ENCODE peak calls at places on chromosome 15, in six cellular contexts. S is stomach, K is esophagus squamous epithelium, W is HCT116, E is progenitor cell of endocrine pancreas, F is fibroblast of pulmonary artery. Q is an unnamed sample.

GRCh38 chr15:60316961-60317360 is 80.8 kb downstream of the ANXA2 start:
- DNase-seq in S (no peak), K (no peak), W (no peak), E (no peak), F (no peak), Q (no peak)

GRCh38 chr15:56042523-56042922 is 49.1 kb upstream of the NEDD4 start:
- DNase-seq in S (no peak), K (no peak), W (no peak), E (no peak), F (no peak), Q (no peak)

GRCh38 chr15:93451265-93451664 is 362.3 kb upstream of the RGMA start:
- DNase-seq in S (no peak), K (no peak), W (no peak), E (no peak), F (no peak), Q (no peak)

GRCh38 chr15:81327526-81327925 is 3.6 kb upstream of the STARD5 start:
- DNase-seq in S (no peak), K (no peak), W (no peak), E (no peak), F (peak), Q (no peak)

GRCh38 chr15:73865904-73866303 is 7.5 kb upstream of the TBC1D21 start:
- DNase-seq in S (peak), K (no peak), W (no peak), E (no peak), F (no peak), Q (no peak)

GRCh38 chr15:70466895-70467529 is 296.3 kb downstream of the UACA start:
- DNase-seq in S (peak), K (no peak), W (peak), E (peak), F (peak), Q (no peak)

GRCh38 chr15:70308011-70308761 is 210.5 kb upstream of the TLE3 start:
- DNase-seq in S (no peak), K (no peak), W (peak), E (no peak), F (no peak), Q (no peak)

GRCh38 chr15:58669108-58669507 is 80.4 kb downstream of the ADAM10 start:
- DNase-seq in S (no peak), K (no peak), W (no peak), E (no peak), F (no peak), Q (no peak)

GRCh38 chr15:34737379-34737928 is 17.3 kb downstream of the GJD2 start:
- DNase-seq in S (no peak), K (no peak), W (no peak), E (no peak), F (no peak), Q (no peak)

GRCh38 chr15:57288926-57289650 is 87.2 kb upstream of the CGNL1 start:
- DNase-seq in S (no peak), K (no peak), W (no peak), E (no peak), F (no peak), Q (no peak)

GRCh38 chr15:45644437-45644836 is 9.6 kb downstream of the SQOR start:
- DNase-seq in S (no peak), K (no peak), W (no peak), E (no peak), F (no peak), Q (no peak)

GRCh38 chr15:70034596-70034995 is 63.1 kb downstream of the TLE3 start:
- DNase-seq in S (no peak), K (no peak), W (no peak), E (no peak), F (no peak), Q (no peak)

GRCh38 chr15:25684521-25685215 is 178.5 kb downstream of the ATP10A start:
- DNase-seq in S (no peak), K (no peak), W (no peak), E (no peak), F (peak), Q (no peak)

GRCh38 chr15:52256366-52256765 is 39.2 kb downstream of the MYO5C start:
- DNase-seq in S (peak), K (peak), W (peak), E (peak), F (peak), Q (peak)

GRCh38 chr15:45458746-45459403 is 63.7 kb downstream of the SLC30A4 start:
- DNase-seq in S (peak), K (no peak), W (no peak), E (peak), F (peak), Q (peak)

GRCh38 chr15:93497256-93497655 is 408.2 kb upstream of the RGMA start:
- DNase-seq in S (no peak), K (no peak), W (no peak), E (no peak), F (no peak), Q (no peak)

GRCh38 chr15:73004462-73004861 is 47.8 kb upstream of the NEO1 start:
- DNase-seq in S (no peak), K (no peak), W (no peak), E (no peak), F (no peak), Q (no peak)

GRCh38 chr15:40593588-40594428 is at the start of gene KNL1:
- DNase-seq in S (peak), K (peak), W (peak), E (peak), F (peak), Q (peak)

GRCh38 chr15:40593130-40593529 is 919 bp upstream of the KNL1 start:
- DNase-seq in S (no peak), K (no peak), W (no peak), E (no peak), F (no peak), Q (no peak)

GRCh38 chr15:40595773-40596172 is 1.7 kb downstream of the KNL1 start:
- DNase-seq in S (no peak), K (no peak), W (no peak), E (no peak), F (no peak), Q (no peak)

GRCh38 chr15:40595219-40595618 is 1.2 kb downstream of the KNL1 start:
- DNase-seq in S (no peak), K (no peak), W (no peak), E (no peak), F (no peak), Q (no peak)

GRCh38 chr15:40594429-40594836 is 384 bp downstream of the KNL1 start:
- DNase-seq in S (no peak), K (no peak), W (peak), E (peak), F (peak), Q (no peak)
- TF ChIP-seq CTCF in S (no peak), K (no peak), W (no peak), E (no peak), F (no peak), Q (no peak)

DNA sequence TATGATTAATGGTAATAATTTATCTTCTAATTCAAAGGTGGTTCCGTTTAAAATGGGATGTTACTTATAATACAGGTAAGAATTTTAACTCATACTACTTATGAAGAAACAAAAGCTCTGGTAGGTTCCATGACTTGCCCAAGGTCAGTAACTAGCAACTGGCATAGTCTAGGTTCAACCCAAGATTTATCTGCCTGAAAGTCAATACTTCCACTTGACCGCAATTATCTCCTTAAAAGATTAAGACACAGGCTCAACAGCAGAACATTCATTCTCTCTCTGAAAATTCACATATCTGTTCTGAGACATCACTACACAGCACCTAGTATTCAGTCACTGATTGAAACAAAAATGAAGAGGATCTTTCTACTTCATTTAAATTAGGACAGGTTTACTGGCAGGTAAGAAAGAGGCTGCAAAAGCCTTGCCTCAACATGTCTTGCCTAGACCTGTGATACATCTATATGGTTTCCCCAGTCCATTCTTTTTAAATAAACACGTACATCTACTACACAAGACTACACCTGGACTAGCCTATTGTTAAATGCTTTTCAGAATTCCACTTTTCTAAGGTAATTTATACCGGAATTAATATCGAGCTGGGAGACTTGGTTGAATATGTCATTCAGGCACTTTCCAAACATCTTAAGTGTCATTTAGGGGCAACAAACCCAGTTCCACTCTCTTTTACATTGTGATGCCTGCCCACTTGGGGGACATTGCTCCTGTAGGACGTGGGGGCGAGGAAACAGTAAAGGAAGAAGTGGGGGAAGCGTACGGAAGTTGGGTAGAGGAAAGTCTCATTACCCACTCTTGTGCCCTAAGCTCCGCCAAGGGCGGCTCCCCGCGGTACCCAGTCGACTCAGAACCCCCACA is 1.1 kb downstream of the CSNK1G1 start:
- DNase-seq in S (no peak), K (no peak), W (no peak), E (no peak), F (no peak), Q (no peak)
- TF ChIP-seq CTCF in S (no peak), K (no peak), W (no peak), E (no peak), F (no peak), Q (no peak)

GRCh38 chr15:77030042-77030927 is 35.4 kb downstream of the PSTPIP1 start:
- DNase-seq in S (peak), K (no peak), W (no peak), E (peak), F (no peak), Q (no peak)

GRCh38 chr15:77030928-77031375 is 36.0 kb downstream of the PSTPIP1 start:
- DNase-seq in S (peak), K (no peak), W (no peak), E (peak), F (no peak), Q (no peak)

GRCh38 chr15:77032052-77032646 is 37.2 kb downstream of the PSTPIP1 start:
- DNase-seq in S (peak), K (no peak), W (no peak), E (peak), F (no peak), Q (no peak)

GRCh38 chr15:77032647-77033416 is 37.9 kb downstream of the PSTPIP1 start:
- DNase-seq in S (peak), K (no peak), W (no peak), E (no peak), F (no peak), Q (no peak)

DNA sequence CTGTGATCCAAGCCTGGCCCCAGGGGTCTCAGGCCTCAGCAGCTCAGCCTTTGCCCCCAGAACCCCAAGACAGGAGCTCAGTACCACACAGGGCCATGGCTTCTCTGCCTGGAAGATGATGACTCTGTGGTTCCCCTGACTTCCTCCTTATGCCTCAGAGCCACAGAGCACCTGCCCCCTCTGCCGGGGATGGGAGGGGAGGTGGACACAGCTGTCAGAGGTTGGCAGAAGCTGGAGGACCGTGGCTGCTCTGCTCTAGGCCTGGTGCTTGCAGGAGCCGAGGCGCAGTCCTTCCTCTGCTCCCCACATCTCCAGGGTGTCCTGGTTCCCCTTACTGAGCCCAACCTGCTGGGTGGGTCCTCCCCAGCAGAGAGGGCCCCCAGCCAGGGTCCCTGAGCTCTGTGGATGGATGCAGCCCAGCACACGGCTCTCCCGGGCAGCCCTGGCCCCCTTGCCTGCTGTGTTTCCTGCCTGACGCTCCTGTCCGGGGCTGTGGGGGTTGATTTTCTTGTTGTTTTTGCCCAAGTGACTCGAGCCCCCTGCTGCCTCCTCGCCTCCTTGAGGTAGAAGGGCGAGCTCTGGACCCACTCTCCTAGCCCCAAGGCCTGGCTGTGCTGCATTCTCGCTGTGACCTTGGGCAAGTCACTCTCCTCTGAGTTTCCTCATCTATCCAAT is 36.6 kb downstream of the PSTPIP1 start:
- DNase-seq in S (peak), K (no peak), W (no peak), E (peak), F (no peak), Q (no peak)
- TF ChIP-seq CTCF in S (no peak), K (no peak), W (no peak), E (no peak), F (no peak), Q (no peak)

DNA sequence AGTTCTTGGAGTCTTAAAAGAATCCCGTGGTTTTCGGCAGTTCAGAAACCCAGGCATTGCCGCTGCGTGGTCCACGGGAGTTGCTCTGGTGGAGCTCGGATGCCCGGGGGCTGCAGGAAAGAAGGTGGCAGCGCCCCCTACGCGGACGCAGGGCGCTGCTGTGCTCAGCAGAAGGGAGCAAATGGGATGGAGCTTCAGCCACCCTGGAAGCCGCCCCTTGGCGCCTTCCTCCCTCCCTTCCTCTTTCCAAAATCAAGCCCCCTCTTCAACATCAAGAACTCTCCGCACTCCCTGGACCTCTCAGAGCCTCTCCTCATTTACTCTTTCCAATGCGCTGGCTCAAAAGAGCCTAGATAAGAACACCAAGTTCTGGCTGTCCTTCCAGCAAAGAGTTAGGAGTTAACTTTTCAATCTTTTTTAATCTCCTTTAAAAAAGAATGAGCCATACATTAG is 880 bp upstream of the CHRNA7 start:
- DNase-seq in S (peak), K (no peak), W (no peak), E (peak), F (no peak), Q (no peak)
- TF ChIP-seq CTCF in S (peak), K (peak), W (no peak), E (peak), F (no peak), Q (no peak)

GRCh38 chr15:37791693-37792092 is 142.7 kb upstream of the TMCO5A start:
- DNase-seq in S (no peak), K (no peak), W (no peak), E (no peak), F (no peak), Q (no peak)

GRCh38 chr15:37788330-37788729 is 146.1 kb upstream of the TMCO5A start:
- DNase-seq in S (no peak), K (no peak), W (no peak), E (no peak), F (no peak), Q (no peak)

GRCh38 chr15:37788767-37789391 is 145.6 kb upstream of the TMCO5A start:
- DNase-seq in S (no peak), K (no peak), W (no peak), E (no peak), F (no peak), Q (no peak)

GRCh38 chr15:37789881-37790280 is 144.6 kb upstream of the TMCO5A start:
- DNase-seq in S (no peak), K (no peak), W (no peak), E (no peak), F (peak), Q (no peak)

DNA sequence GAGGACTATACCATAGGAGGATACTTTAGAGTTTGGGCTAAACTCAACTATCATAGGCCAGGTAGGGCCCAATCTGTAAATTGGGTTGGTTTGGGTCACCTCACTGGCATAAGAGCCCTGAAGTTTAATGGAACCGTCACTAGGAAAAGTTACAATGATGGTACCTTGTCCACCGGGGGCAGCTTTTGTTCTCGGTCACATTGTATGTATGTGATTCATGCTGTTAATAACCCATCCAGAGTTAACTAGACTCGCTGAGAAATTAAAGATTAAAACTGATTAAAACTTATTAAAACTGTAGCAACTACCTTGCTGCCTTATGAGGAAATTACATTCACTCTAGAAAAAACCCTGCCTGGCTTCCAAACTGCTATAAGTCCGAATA is 145.1 kb upstream of the TMCO5A start:
- DNase-seq in S (no peak), K (no peak), W (no peak), E (no peak), F (no peak), Q (no peak)
- TF ChIP-seq CTCF in S (no peak), K (no peak), W (peak), E (no peak), F (no peak), Q (no peak)